ENCODE peak calls at places on chromosomes 11 and 22, in eight cellular contexts. One of them, this sample, is unnamed.
A peak's percentile ranks its signal among the peaks of the same experiment; 100 is the strongest.

GRCh38 chr11:33663121-33663520 is 37.5 kb downstream of the C11orf91 start:
- DNase-seq in Calu3: no peak
- DNase-seq in progenitor cell of endocrine pancreas: no peak
- DNase-seq in AG04450: no peak
- DNase-seq in BJ: no peak
- DNase-seq in body of pancreas: no peak
- DNase-seq in fibroblast of mammary gland: no peak
- DNase-seq in AG10803: no peak
- DNase-seq in this sample: no peak

GRCh38 chr11:110077866-110078325 is 15.3 kb upstream of the ZC3H12C start:
- DNase-seq in progenitor cell of endocrine pancreas: no peak
- DNase-seq in fibroblast of mammary gland: peak; percentile 96
- DNase-seq in BJ: no peak
- DNase-seq in Calu3: no peak
- DNase-seq in body of pancreas: no peak
- DNase-seq in AG10803: peak; percentile 56
- DNase-seq in AG04450: no peak
- DNase-seq in this sample: no peak

GRCh38 chr11:35558468-35558867 is 33.1 kb upstream of the PAMR1 start:
- DNase-seq in progenitor cell of endocrine pancreas: no peak
- DNase-seq in AG04450: no peak
- DNase-seq in fibroblast of mammary gland: peak; percentile 28
- DNase-seq in Calu3: no peak
- DNase-seq in body of pancreas: no peak
- DNase-seq in AG10803: peak; percentile 75
- DNase-seq in BJ: no peak
- DNase-seq in this sample: no peak

GRCh38 chr22:41096841-41097240 is 4.4 kb downstream of the EP300 start:
- DNase-seq in progenitor cell of endocrine pancreas: no peak
- DNase-seq in fibroblast of mammary gland: no peak
- DNase-seq in BJ: no peak
- DNase-seq in body of pancreas: no peak
- DNase-seq in AG04450: no peak
- DNase-seq in AG10803: no peak
- DNase-seq in Calu3: no peak
- DNase-seq in this sample: no peak

GRCh38 chr22:47605441-47605840 is 843.0 kb downstream of the TBC1D22A start:
- DNase-seq in progenitor cell of endocrine pancreas: no peak
- DNase-seq in Calu3: no peak
- DNase-seq in body of pancreas: no peak
- DNase-seq in BJ: no peak
- DNase-seq in AG04450: no peak
- DNase-seq in AG10803: no peak
- DNase-seq in fibroblast of mammary gland: no peak
- DNase-seq in this sample: no peak

GRCh38 chr22:42844756-42845155 is 12.3 kb downstream of the ARFGAP3 start:
- DNase-seq in body of pancreas: no peak
- DNase-seq in progenitor cell of endocrine pancreas: no peak
- DNase-seq in fibroblast of mammary gland: peak; percentile 69
- DNase-seq in AG04450: no peak
- DNase-seq in BJ: peak; percentile 88
- DNase-seq in AG10803: no peak
- DNase-seq in Calu3: no peak
- DNase-seq in this sample: no peak

GRCh38 chr11:77113382-77114088 is 10.9 kb downstream of the OMP start:
- DNase-seq in progenitor cell of endocrine pancreas: no peak
- DNase-seq in body of pancreas: peak; percentile 72
- DNase-seq in AG04450: no peak
- DNase-seq in BJ: no peak
- DNase-seq in fibroblast of mammary gland: peak; percentile 47
- DNase-seq in Calu3: peak; percentile 76
- DNase-seq in AG10803: peak; percentile 28
- DNase-seq in this sample: no peak

GRCh38 chr11:11843233-11843632 is 1.5 kb downstream of the USP47 start:
- DNase-seq in fibroblast of mammary gland: peak; percentile 95
- DNase-seq in progenitor cell of endocrine pancreas: no peak
- DNase-seq in AG04450: peak; percentile 49
- DNase-seq in AG10803: peak; percentile 69
- DNase-seq in body of pancreas: no peak
- DNase-seq in Calu3: no peak
- DNase-seq in BJ: peak; percentile 37
- DNase-seq in this sample: no peak

GRCh38 chr11:76315182-76315853 is 65.6 kb downstream of the THAP12 start:
- DNase-seq in body of pancreas: no peak
- DNase-seq in AG04450: no peak
- DNase-seq in progenitor cell of endocrine pancreas: no peak
- DNase-seq in AG10803: no peak
- DNase-seq in fibroblast of mammary gland: no peak
- DNase-seq in BJ: no peak
- DNase-seq in Calu3: no peak
- DNase-seq in this sample: no peak

GRCh38 chr11:129974672-129975071 is 28.0 kb downstream of the PRDM10 start:
- DNase-seq in AG04450: no peak
- DNase-seq in progenitor cell of endocrine pancreas: no peak
- DNase-seq in AG10803: no peak
- DNase-seq in body of pancreas: no peak
- DNase-seq in BJ: no peak
- DNase-seq in fibroblast of mammary gland: no peak
- DNase-seq in Calu3: no peak
- DNase-seq in this sample: no peak

GRCh38 chr11:129979046-129979605 is 23.5 kb downstream of the PRDM10 start:
- DNase-seq in Calu3: no peak
- DNase-seq in AG10803: no peak
- DNase-seq in fibroblast of mammary gland: no peak
- DNase-seq in AG04450: no peak
- DNase-seq in progenitor cell of endocrine pancreas: no peak
- DNase-seq in BJ: no peak
- DNase-seq in body of pancreas: no peak
- DNase-seq in this sample: no peak

GRCh38 chr11:129976371-129976770 is 26.3 kb downstream of the PRDM10 start:
- DNase-seq in fibroblast of mammary gland: no peak
- DNase-seq in AG04450: no peak
- DNase-seq in BJ: no peak
- DNase-seq in body of pancreas: no peak
- DNase-seq in progenitor cell of endocrine pancreas: no peak
- DNase-seq in Calu3: no peak
- DNase-seq in AG10803: no peak
- DNase-seq in this sample: no peak

GRCh38 chr11:129975543-129975942 is 27.1 kb downstream of the PRDM10 start:
- DNase-seq in BJ: no peak
- DNase-seq in AG04450: no peak
- DNase-seq in body of pancreas: no peak
- DNase-seq in Calu3: no peak
- DNase-seq in fibroblast of mammary gland: no peak
- DNase-seq in progenitor cell of endocrine pancreas: no peak
- DNase-seq in AG10803: no peak
- DNase-seq in this sample: no peak

GRCh38 chr11:129980086-129980485 is 22.5 kb downstream of the PRDM10 start:
- DNase-seq in Calu3: no peak
- DNase-seq in progenitor cell of endocrine pancreas: no peak
- DNase-seq in BJ: no peak
- DNase-seq in body of pancreas: no peak
- DNase-seq in fibroblast of mammary gland: no peak
- DNase-seq in AG04450: no peak
- DNase-seq in AG10803: no peak
- DNase-seq in this sample: no peak
- TF ChIP-seq CTCF in Calu3: no peak
- TF ChIP-seq CTCF in progenitor cell of endocrine pancreas: no peak
- TF ChIP-seq CTCF in BJ: no peak
- TF ChIP-seq CTCF in body of pancreas: no peak
- TF ChIP-seq CTCF in fibroblast of mammary gland: no peak
- TF ChIP-seq CTCF in AG04450: no peak
- TF ChIP-seq CTCF in AG10803: no peak
- TF ChIP-seq CTCF in this sample: no peak

GRCh38 chr11:119295178-119295577 is 21.8 kb downstream of the MCAM start:
- DNase-seq in body of pancreas: no peak
- DNase-seq in fibroblast of mammary gland: peak; percentile 37
- DNase-seq in AG04450: no peak
- DNase-seq in AG10803: peak; percentile 64
- DNase-seq in progenitor cell of endocrine pancreas: no peak
- DNase-seq in BJ: no peak
- DNase-seq in Calu3: no peak
- DNase-seq in this sample: no peak
- TF ChIP-seq CTCF in body of pancreas: no peak
- TF ChIP-seq CTCF in fibroblast of mammary gland: peak; percentile 16
- TF ChIP-seq CTCF in AG04450: no peak
- TF ChIP-seq CTCF in AG10803: peak; percentile 21
- TF ChIP-seq CTCF in progenitor cell of endocrine pancreas: no peak
- TF ChIP-seq CTCF in BJ: no peak
- TF ChIP-seq CTCF in Calu3: no peak
- TF ChIP-seq CTCF in this sample: no peak

GRCh38 chr11:118259138-118259537 is 5.0 kb downstream of the MPZL2 start:
- DNase-seq in body of pancreas: no peak
- DNase-seq in AG10803: no peak
- DNase-seq in BJ: no peak
- DNase-seq in progenitor cell of endocrine pancreas: no peak
- DNase-seq in Calu3: no peak
- DNase-seq in fibroblast of mammary gland: no peak
- DNase-seq in AG04450: no peak
- DNase-seq in this sample: no peak

GRCh38 chr11:118263694-118264567 is at the start of gene MPZL2:
- DNase-seq in fibroblast of mammary gland: no peak
- DNase-seq in Calu3: peak; percentile 79
- DNase-seq in BJ: no peak
- DNase-seq in body of pancreas: peak; percentile 85
- DNase-seq in AG04450: no peak
- DNase-seq in AG10803: no peak
- DNase-seq in progenitor cell of endocrine pancreas: peak; percentile 26
- DNase-seq in this sample: no peak

GRCh38 chr11:118263109-118263508 is 988 bp downstream of the MPZL2 start:
- DNase-seq in Calu3: no peak
- DNase-seq in body of pancreas: peak; percentile 15
- DNase-seq in BJ: no peak
- DNase-seq in fibroblast of mammary gland: no peak
- DNase-seq in AG04450: no peak
- DNase-seq in AG10803: no peak
- DNase-seq in progenitor cell of endocrine pancreas: no peak
- DNase-seq in this sample: no peak

GRCh38 chr11:118260353-118260752 is 3.7 kb downstream of the MPZL2 start:
- DNase-seq in body of pancreas: no peak
- DNase-seq in BJ: no peak
- DNase-seq in progenitor cell of endocrine pancreas: no peak
- DNase-seq in AG04450: no peak
- DNase-seq in Calu3: no peak
- DNase-seq in AG10803: no peak
- DNase-seq in fibroblast of mammary gland: no peak
- DNase-seq in this sample: no peak

DNA sequence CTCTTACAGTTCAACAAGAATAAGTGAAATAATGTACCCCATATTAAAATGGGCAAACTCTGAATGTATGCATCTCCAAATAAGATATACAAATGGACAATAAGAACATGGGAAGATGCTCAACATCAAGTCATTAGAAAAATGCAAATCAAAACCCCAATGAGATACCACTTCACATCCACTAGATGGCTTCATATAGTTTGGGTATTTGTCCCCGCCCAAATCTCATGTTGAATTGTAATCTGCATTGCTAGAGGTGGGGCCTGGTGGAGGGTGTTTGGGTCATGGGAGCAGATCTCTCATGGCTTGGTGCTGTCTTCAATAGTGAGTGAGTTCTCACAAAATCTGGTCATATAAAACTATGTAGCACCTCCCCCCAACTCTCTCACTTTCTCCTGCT is 5.7 kb downstream of the MPZL2 start:
- DNase-seq in Calu3: no peak
- DNase-seq in fibroblast of mammary gland: peak; percentile 3
- DNase-seq in AG04450: no peak
- DNase-seq in body of pancreas: no peak
- DNase-seq in progenitor cell of endocrine pancreas: no peak
- DNase-seq in AG10803: no peak
- DNase-seq in BJ: no peak
- DNase-seq in this sample: no peak
- TF ChIP-seq CTCF in Calu3: no peak
- TF ChIP-seq CTCF in fibroblast of mammary gland: peak; percentile 20
- TF ChIP-seq CTCF in AG04450: peak; percentile 13
- TF ChIP-seq CTCF in body of pancreas: peak; percentile 5
- TF ChIP-seq CTCF in progenitor cell of endocrine pancreas: peak; percentile 30
- TF ChIP-seq CTCF in AG10803: peak; percentile 16
- TF ChIP-seq CTCF in BJ: no peak
- TF ChIP-seq CTCF in this sample: no peak

DNA sequence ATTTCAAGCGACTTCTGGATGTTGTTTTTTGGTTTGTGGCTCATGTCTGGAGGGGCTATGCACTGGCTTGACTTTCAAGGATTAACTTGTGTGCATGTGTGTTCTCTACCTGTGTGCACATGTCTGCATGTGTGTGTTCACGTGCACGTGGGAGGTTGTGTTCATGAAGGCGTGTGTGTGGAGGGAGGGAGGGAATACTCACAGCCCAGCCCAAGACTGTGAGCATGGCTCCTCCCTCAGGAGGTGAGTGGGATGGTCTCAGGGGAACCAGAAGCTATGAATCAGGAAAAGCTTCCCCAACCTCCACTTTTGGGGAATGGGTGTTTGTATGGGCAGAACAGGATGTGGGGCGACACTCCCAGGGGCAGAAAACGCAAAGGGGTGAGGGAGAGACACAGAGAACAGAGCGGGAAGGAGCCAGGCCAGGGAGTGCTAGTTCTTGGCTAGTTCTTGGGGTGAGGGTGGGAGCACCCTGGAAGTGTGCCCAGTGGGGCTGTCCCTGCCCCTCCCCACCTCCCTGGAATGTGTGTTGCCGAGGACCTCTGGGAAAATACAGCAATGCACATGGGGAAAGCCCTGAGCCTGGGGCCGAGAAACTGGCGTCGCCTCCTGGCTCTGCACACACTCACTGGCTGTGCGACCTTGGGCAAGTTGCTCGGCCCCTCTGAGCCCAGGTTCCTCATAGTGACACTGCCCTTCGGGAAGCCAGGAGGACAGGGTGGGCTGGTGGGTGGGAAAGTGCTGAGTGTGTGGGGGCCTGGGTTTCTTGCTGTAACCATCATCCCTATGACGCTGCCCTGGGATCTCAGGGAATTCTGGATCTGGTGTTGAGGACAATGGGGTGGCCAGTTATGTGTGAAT is 16.9 kb upstream of the ALX4 start:
- DNase-seq in progenitor cell of endocrine pancreas: no peak
- DNase-seq in fibroblast of mammary gland: peak; percentile 31
- DNase-seq in body of pancreas: no peak
- DNase-seq in AG04450: no peak
- DNase-seq in AG10803: no peak
- DNase-seq in Calu3: no peak
- DNase-seq in BJ: no peak
- DNase-seq in this sample: no peak
- TF ChIP-seq CTCF in progenitor cell of endocrine pancreas: no peak
- TF ChIP-seq CTCF in fibroblast of mammary gland: no peak
- TF ChIP-seq CTCF in body of pancreas: no peak
- TF ChIP-seq CTCF in AG04450: peak; percentile 24
- TF ChIP-seq CTCF in AG10803: peak; percentile 21
- TF ChIP-seq CTCF in Calu3: no peak
- TF ChIP-seq CTCF in BJ: peak; percentile 21
- TF ChIP-seq CTCF in this sample: no peak

DNA sequence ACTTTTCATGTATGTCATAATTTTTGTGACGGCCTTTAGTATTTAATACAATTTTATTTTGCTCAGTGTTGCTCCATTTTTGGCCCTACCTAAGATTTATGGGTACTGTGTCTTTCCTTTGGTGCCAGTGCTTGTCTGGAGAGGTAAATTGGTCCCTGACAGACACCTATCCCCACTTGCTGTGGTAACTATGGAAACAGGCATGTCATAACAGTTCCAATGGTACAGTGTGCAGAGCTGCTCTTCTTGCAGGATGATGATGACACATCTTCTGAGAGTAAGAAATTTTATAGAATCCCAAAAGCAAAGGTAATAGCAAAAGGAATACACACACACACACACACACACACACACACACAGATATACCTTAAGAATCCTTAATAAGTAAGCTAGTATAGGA is 118.5 kb downstream of the ELP4 start:
- DNase-seq in fibroblast of mammary gland: no peak
- DNase-seq in body of pancreas: no peak
- DNase-seq in AG04450: no peak
- DNase-seq in Calu3: no peak
- DNase-seq in BJ: no peak
- DNase-seq in progenitor cell of endocrine pancreas: no peak
- DNase-seq in AG10803: no peak
- DNase-seq in this sample: no peak
- TF ChIP-seq CTCF in fibroblast of mammary gland: no peak
- TF ChIP-seq CTCF in body of pancreas: no peak
- TF ChIP-seq CTCF in AG04450: no peak
- TF ChIP-seq CTCF in Calu3: no peak
- TF ChIP-seq CTCF in BJ: no peak
- TF ChIP-seq CTCF in progenitor cell of endocrine pancreas: no peak
- TF ChIP-seq CTCF in AG10803: no peak
- TF ChIP-seq CTCF in this sample: no peak

This sample was measured in ovary.